ENCODE peak calls at places on chromosomes 13 and 19, in eight cellular contexts. One of them, this sample, is unnamed.

GRCh38 chr19:43380008-43380407 is 26.5 kb downstream of the CD177 start:
- DNase-seq in GM12892: no peak
- DNase-seq in ovary: no peak
- DNase-seq in stomach: no peak
- DNase-seq in Peyer's patch: no peak
- DNase-seq in GM12878: no peak
- DNase-seq in NB4: no peak
- DNase-seq in tibial nerve: no peak
- DNase-seq in this sample: no peak

GRCh38 chr19:3981736-3982681 is 3.3 kb downstream of the EEF2 start:
- DNase-seq in NB4: no peak
- DNase-seq in Peyer's patch: no peak
- DNase-seq in ovary: no peak
- DNase-seq in GM12878: no peak
- DNase-seq in GM12892: no peak
- DNase-seq in tibial nerve: no peak
- DNase-seq in stomach: no peak
- DNase-seq in this sample: peak

GRCh38 chr13:114115191-114115671 is 17.2 kb downstream of the RASA3 start:
- DNase-seq in Peyer's patch: peak
- DNase-seq in ovary: no peak
- DNase-seq in tibial nerve: no peak
- DNase-seq in NB4: peak
- DNase-seq in GM12878: no peak
- DNase-seq in GM12892: no peak
- DNase-seq in stomach: peak
- DNase-seq in this sample: no peak

GRCh38 chr19:2455481-2456300 is 1.1 kb downstream of the LMNB2 start:
- DNase-seq in tibial nerve: no peak
- DNase-seq in stomach: peak
- DNase-seq in GM12878: no peak
- DNase-seq in Peyer's patch: peak
- DNase-seq in ovary: no peak
- DNase-seq in GM12892: peak
- DNase-seq in NB4: peak
- DNase-seq in this sample: no peak

GRCh38 chr13:98370806-98371553 is 193.9 kb upstream of the RNF113B start:
- DNase-seq in tibial nerve: peak
- DNase-seq in ovary: peak
- DNase-seq in NB4: no peak
- DNase-seq in GM12878: no peak
- DNase-seq in GM12892: no peak
- DNase-seq in Peyer's patch: no peak
- DNase-seq in stomach: peak
- DNase-seq in this sample: peak

GRCh38 chr13:50081106-50081898 is 66.1 kb downstream of the KCNRG start:
- DNase-seq in stomach: peak
- DNase-seq in GM12892: no peak
- DNase-seq in Peyer's patch: peak
- DNase-seq in ovary: peak
- DNase-seq in NB4: peak
- DNase-seq in GM12878: no peak
- DNase-seq in tibial nerve: peak
- DNase-seq in this sample: peak

GRCh38 chr19:55406869-55407624 is 541 bp downstream of the UBE2S start:
- DNase-seq in stomach: peak
- DNase-seq in ovary: no peak
- DNase-seq in tibial nerve: no peak
- DNase-seq in NB4: peak
- DNase-seq in Peyer's patch: no peak
- DNase-seq in GM12878: no peak
- DNase-seq in GM12892: peak
- DNase-seq in this sample: no peak

GRCh38 chr13:40981361-40981760 is 37.8 kb downstream of the ELF1 start:
- DNase-seq in ovary: no peak
- DNase-seq in GM12878: no peak
- DNase-seq in GM12892: no peak
- DNase-seq in stomach: no peak
- DNase-seq in Peyer's patch: no peak
- DNase-seq in NB4: peak
- DNase-seq in tibial nerve: no peak
- DNase-seq in this sample: no peak

GRCh38 chr13:70817571-70817970 is 709.3 kb upstream of the KLHL1 start:
- DNase-seq in GM12878: no peak
- DNase-seq in tibial nerve: no peak
- DNase-seq in ovary: no peak
- DNase-seq in NB4: no peak
- DNase-seq in Peyer's patch: no peak
- DNase-seq in GM12892: no peak
- DNase-seq in stomach: no peak
- DNase-seq in this sample: no peak

GRCh38 chr19:2474232-2475017 is 1.5 kb upstream of the GADD45B start:
- DNase-seq in NB4: peak
- DNase-seq in tibial nerve: peak
- DNase-seq in stomach: peak
- DNase-seq in ovary: peak
- DNase-seq in GM12878: no peak
- DNase-seq in Peyer's patch: peak
- DNase-seq in GM12892: peak
- DNase-seq in this sample: peak

GRCh38 chr13:38826182-38826813 is 139.4 kb downstream of the FREM2 start:
- DNase-seq in GM12878: no peak
- DNase-seq in stomach: no peak
- DNase-seq in tibial nerve: no peak
- DNase-seq in Peyer's patch: no peak
- DNase-seq in GM12892: no peak
- DNase-seq in ovary: no peak
- DNase-seq in NB4: peak
- DNase-seq in this sample: no peak

GRCh38 chr13:66128692-66129269 is 1101.4 kb downstream of the PCDH9 start:
- DNase-seq in NB4: no peak
- DNase-seq in GM12892: no peak
- DNase-seq in tibial nerve: no peak
- DNase-seq in GM12878: no peak
- DNase-seq in ovary: no peak
- DNase-seq in Peyer's patch: no peak
- DNase-seq in stomach: no peak
- DNase-seq in this sample: no peak

GRCh38 chr19:39352549-39353285 is 10.5 kb downstream of the SAMD4B start:
- DNase-seq in GM12878: no peak
- DNase-seq in Peyer's patch: no peak
- DNase-seq in NB4: no peak
- DNase-seq in tibial nerve: no peak
- DNase-seq in stomach: no peak
- DNase-seq in ovary: no peak
- DNase-seq in GM12892: no peak
- DNase-seq in this sample: no peak

GRCh38 chr13:106963151-106963550 is 395.2 kb upstream of the ARGLU1 start:
- DNase-seq in GM12878: no peak
- DNase-seq in ovary: no peak
- DNase-seq in Peyer's patch: no peak
- DNase-seq in NB4: no peak
- DNase-seq in tibial nerve: no peak
- DNase-seq in GM12892: no peak
- DNase-seq in stomach: no peak
- DNase-seq in this sample: no peak
- TF ChIP-seq POLR2A in GM12878: no peak
- TF ChIP-seq POLR2A in ovary: no peak
- TF ChIP-seq POLR2A in Peyer's patch: no peak
- TF ChIP-seq POLR2A in NB4: no peak
- TF ChIP-seq POLR2A in tibial nerve: no peak
- TF ChIP-seq POLR2A in GM12892: no peak
- TF ChIP-seq POLR2A in stomach: no peak
- TF ChIP-seq POLR2A in this sample: no peak

GRCh38 chr19:1251503-1252220 is 3.3 kb downstream of the MIDN start:
- DNase-seq in NB4: no peak
- DNase-seq in GM12878: no peak
- DNase-seq in GM12892: no peak
- DNase-seq in Peyer's patch: peak
- DNase-seq in tibial nerve: no peak
- DNase-seq in ovary: peak
- DNase-seq in stomach: no peak
- DNase-seq in this sample: no peak

GRCh38 chr19:1251233-1251502 is 2.8 kb downstream of the MIDN start:
- DNase-seq in ovary: no peak
- DNase-seq in stomach: peak
- DNase-seq in GM12892: no peak
- DNase-seq in GM12878: no peak
- DNase-seq in Peyer's patch: no peak
- DNase-seq in tibial nerve: no peak
- DNase-seq in NB4: peak
- DNase-seq in this sample: peak

GRCh38 chr19:1252818-1253513 is 4.6 kb downstream of the MIDN start:
- DNase-seq in NB4: peak
- DNase-seq in Peyer's patch: peak
- DNase-seq in tibial nerve: peak
- DNase-seq in stomach: peak
- DNase-seq in GM12878: no peak
- DNase-seq in ovary: peak
- DNase-seq in GM12892: no peak
- DNase-seq in this sample: peak

GRCh38 chr19:1253514-1254080 is 5.2 kb downstream of the MIDN start:
- DNase-seq in Peyer's patch: no peak
- DNase-seq in GM12878: no peak
- DNase-seq in ovary: no peak
- DNase-seq in tibial nerve: no peak
- DNase-seq in stomach: no peak
- DNase-seq in GM12892: no peak
- DNase-seq in NB4: no peak
- DNase-seq in this sample: no peak

GRCh38 chr19:1252221-1252817 is 3.9 kb downstream of the MIDN start:
- DNase-seq in Peyer's patch: peak
- DNase-seq in GM12878: no peak
- DNase-seq in stomach: peak
- DNase-seq in ovary: peak
- DNase-seq in GM12892: no peak
- DNase-seq in NB4: peak
- DNase-seq in tibial nerve: peak
- DNase-seq in this sample: peak
- TF ChIP-seq POLR2A in Peyer's patch: no peak
- TF ChIP-seq POLR2A in GM12878: no peak
- TF ChIP-seq POLR2A in stomach: no peak
- TF ChIP-seq POLR2A in ovary: no peak
- TF ChIP-seq POLR2A in GM12892: no peak
- TF ChIP-seq POLR2A in NB4: no peak
- TF ChIP-seq POLR2A in tibial nerve: peak
- TF ChIP-seq POLR2A in this sample: no peak

DNA sequence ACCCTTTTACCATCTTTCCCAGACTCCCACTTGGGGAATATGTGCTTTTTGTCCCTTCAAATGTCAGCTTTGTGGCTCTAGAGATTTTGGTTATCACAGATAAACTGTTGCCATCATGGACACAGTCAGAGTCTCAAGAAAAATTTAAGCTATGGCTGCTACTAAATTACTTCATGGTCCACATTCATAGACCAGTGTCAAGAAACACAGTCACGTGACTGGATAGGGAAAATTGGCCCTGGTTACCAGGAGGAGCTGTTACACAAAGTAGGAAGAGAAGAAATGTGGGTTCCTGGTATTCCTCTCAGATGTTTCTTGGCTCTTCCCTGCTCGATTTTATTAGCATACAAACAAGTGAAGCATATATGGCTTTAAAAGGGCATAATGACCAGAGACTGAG is 348.9 kb downstream of the NDFIP2 start:
- DNase-seq in GM12878: no peak
- DNase-seq in ovary: no peak
- DNase-seq in tibial nerve: no peak
- DNase-seq in GM12892: no peak
- DNase-seq in stomach: no peak
- DNase-seq in Peyer's patch: no peak
- DNase-seq in NB4: no peak
- DNase-seq in this sample: no peak
- TF ChIP-seq POLR2A in GM12878: no peak
- TF ChIP-seq POLR2A in ovary: no peak
- TF ChIP-seq POLR2A in tibial nerve: no peak
- TF ChIP-seq POLR2A in GM12892: no peak
- TF ChIP-seq POLR2A in stomach: no peak
- TF ChIP-seq POLR2A in Peyer's patch: no peak
- TF ChIP-seq POLR2A in NB4: no peak
- TF ChIP-seq POLR2A in this sample: no peak

GRCh38 chr19:58399903-58400637 is 4.6 kb downstream of the RNF225 start:
- DNase-seq in GM12878: no peak
- DNase-seq in stomach: no peak
- DNase-seq in ovary: no peak
- DNase-seq in GM12892: no peak
- DNase-seq in NB4: no peak
- DNase-seq in tibial nerve: no peak
- DNase-seq in Peyer's patch: no peak
- DNase-seq in this sample: no peak

GRCh38 chr19:58401825-58402433 is 6.5 kb downstream of the RNF225 start:
- DNase-seq in NB4: no peak
- DNase-seq in GM12878: no peak
- DNase-seq in stomach: no peak
- DNase-seq in ovary: no peak
- DNase-seq in Peyer's patch: no peak
- DNase-seq in tibial nerve: no peak
- DNase-seq in GM12892: no peak
- DNase-seq in this sample: no peak

GRCh38 chr19:58398545-58398944 is 3.1 kb downstream of the RNF225 start:
- DNase-seq in ovary: no peak
- DNase-seq in NB4: no peak
- DNase-seq in stomach: no peak
- DNase-seq in Peyer's patch: no peak
- DNase-seq in GM12878: no peak
- DNase-seq in GM12892: no peak
- DNase-seq in tibial nerve: no peak
- DNase-seq in this sample: no peak

GRCh38 chr19:58400638-58400915 is 5.1 kb downstream of the RNF225 start:
- DNase-seq in tibial nerve: no peak
- DNase-seq in NB4: no peak
- DNase-seq in ovary: no peak
- DNase-seq in GM12892: no peak
- DNase-seq in stomach: no peak
- DNase-seq in GM12878: no peak
- DNase-seq in Peyer's patch: no peak
- DNase-seq in this sample: no peak

DNA sequence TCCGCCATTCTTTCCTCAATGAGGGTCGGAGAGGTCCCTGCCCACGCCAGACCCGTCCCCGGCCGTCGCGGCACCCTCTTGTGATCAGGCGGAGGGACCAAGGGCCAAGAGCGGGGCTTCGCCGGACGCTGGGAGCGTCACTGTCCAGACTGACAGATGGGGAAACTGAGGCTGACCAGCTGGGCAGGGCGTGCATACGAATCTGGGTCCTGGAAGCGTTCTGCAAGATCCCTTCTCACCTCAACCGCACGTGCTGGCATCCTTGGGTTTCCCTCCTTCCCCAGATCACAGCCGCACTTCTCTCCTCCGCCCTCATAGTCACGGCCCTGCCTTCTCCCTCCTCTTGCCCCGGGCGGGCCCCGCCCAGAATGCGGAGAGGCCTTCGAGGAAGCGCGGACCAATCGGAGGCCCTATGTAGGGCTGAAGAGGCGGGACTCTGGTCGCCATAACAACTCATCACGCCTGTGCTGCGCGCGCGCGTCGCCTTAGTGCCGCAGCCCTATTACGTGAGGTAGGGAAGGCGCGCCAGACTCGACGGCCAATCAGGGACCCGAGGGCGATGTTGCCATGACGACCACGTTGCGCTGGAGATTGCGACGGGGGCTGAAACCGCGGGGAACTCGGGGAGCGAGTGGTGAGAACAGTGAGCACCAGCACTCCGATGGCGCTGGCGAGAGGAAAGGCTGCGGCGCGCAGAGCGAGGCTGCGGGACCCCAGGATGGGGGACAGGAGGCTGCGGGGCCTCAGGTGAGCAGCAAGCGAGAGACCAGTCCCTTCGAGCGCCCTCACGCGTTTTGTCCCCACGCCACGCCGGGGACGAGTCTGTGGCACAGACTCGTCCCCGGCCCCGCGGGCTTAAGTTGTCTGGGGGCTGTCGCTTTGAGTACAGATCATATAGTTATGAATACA is 5.7 kb downstream of the RNF225 start:
- DNase-seq in GM12878: peak
- DNase-seq in ovary: peak
- DNase-seq in GM12892: peak
- DNase-seq in stomach: peak
- DNase-seq in Peyer's patch: peak
- DNase-seq in tibial nerve: peak
- DNase-seq in NB4: peak
- DNase-seq in this sample: peak
- TF ChIP-seq POLR2A in GM12878: peak
- TF ChIP-seq POLR2A in ovary: peak
- TF ChIP-seq POLR2A in GM12892: peak
- TF ChIP-seq POLR2A in stomach: peak
- TF ChIP-seq POLR2A in Peyer's patch: peak
- TF ChIP-seq POLR2A in tibial nerve: peak
- TF ChIP-seq POLR2A in NB4: peak
- TF ChIP-seq POLR2A in this sample: no peak